ENCODE peak calls at places on chromosomes 16 and 17, in eight cellular contexts. I, V, L, A, Y, C, W and O are unnamed samples.

GRCh38 chr16:9138021-9138680 is 46.7 kb downstream of the HAPSTR1 start:
- DNase-seq in W (no peak), C (peak), I (no peak), A (no peak), V (no peak), Y (no peak), L (peak), O (no peak)

GRCh38 chr16:74842413-74842812 is 67.8 kb upstream of the FA2H start:
- DNase-seq in W (no peak), C (no peak), L (no peak), Y (no peak), A (no peak), V (no peak), I (peak), O (no peak)

GRCh38 chr16:72311426-72311825 is 139.5 kb upstream of the PMFBP1 start:
- DNase-seq in L (no peak), V (no peak), Y (no peak), C (no peak), I (no peak), A (no peak), W (peak), O (no peak)

GRCh38 chr17:16925461-16926060 is 46.4 kb downstream of the TNFRSF13B start:
- DNase-seq in I (peak), L (peak), C (peak), Y (no peak), W (no peak), V (no peak), A (no peak), O (no peak)

GRCh38 chr17:60392845-60393702 is 1.1 kb upstream of the USP32 start:
- DNase-seq in A (peak), I (peak), V (peak), C (peak), L (no peak), W (peak), Y (peak), O (no peak)

GRCh38 chr16:84925092-84925772 is 86.1 kb downstream of the ZDHHC7 start:
- DNase-seq in Y (no peak), I (peak), L (peak), V (no peak), A (peak), W (no peak), C (peak), O (peak)

GRCh38 chr17:7355053-7355452 is at the start of gene TMEM95:
- DNase-seq in Y (no peak), C (no peak), I (no peak), W (no peak), V (no peak), A (no peak), L (no peak), O (no peak)

GRCh38 chr17:17305282-17305801 is 2.2 kb downstream of the NT5M start:
- DNase-seq in I (peak), A (no peak), V (peak), L (peak), W (no peak), Y (no peak), C (no peak), O (peak)

GRCh38 chr16:22757202-22757601 is 56.8 kb upstream of the HS3ST2 start:
- DNase-seq in I (no peak), V (no peak), L (no peak), C (no peak), Y (no peak), A (no peak), W (no peak), O (no peak)

GRCh38 chr16:19005561-19006445 is 22.1 kb downstream of the TMC7 start:
- DNase-seq in Y (peak), I (no peak), W (peak), L (peak), C (no peak), V (no peak), A (peak), O (no peak)

GRCh38 chr17:36777118-36777517 is 160.2 kb upstream of the LHX1 start:
- DNase-seq in Y (no peak), A (peak), W (no peak), V (no peak), L (no peak), I (no peak), C (no peak), O (no peak)

GRCh38 chr17:83198366-83199341 is 119.2 kb downstream of the METRNL start:
- DNase-seq in C (peak), L (peak), A (no peak), Y (no peak), W (no peak), V (no peak), I (no peak), O (no peak)

GRCh38 chr17:1042486-1042885 is 45.6 kb downstream of the TIMM22 start:
- DNase-seq in C (peak), V (no peak), W (no peak), Y (no peak), A (no peak), I (no peak), L (peak), O (no peak)

GRCh38 chr17:77184474-77184873 is 43.7 kb downstream of the SEC14L1 start:
- DNase-seq in A (peak), W (no peak), C (no peak), I (peak), Y (no peak), V (no peak), L (no peak), O (no peak)

GRCh38 chr16:86667035-86667434 is 88.7 kb downstream of the FOXL1 start:
- DNase-seq in I (no peak), C (no peak), V (no peak), A (no peak), L (no peak), Y (no peak), W (no peak), O (no peak)

GRCh38 chr17:59561042-59561441 is 4.4 kb upstream of the DHX40 start:
- DNase-seq in Y (no peak), W (peak), A (peak), L (no peak), V (no peak), C (no peak), I (peak), O (no peak)

GRCh38 chr17:77332034-77332971 is 191.5 kb downstream of the SEC14L1 start:
- DNase-seq in C (peak), L (peak), I (no peak), V (no peak), W (no peak), A (peak), Y (no peak), O (no peak)

GRCh38 chr17:61400058-61400785 is 579 bp downstream of the TBX2 start:
- DNase-seq in C (peak), V (no peak), L (no peak), I (peak), Y (peak), A (peak), W (no peak), O (no peak)

GRCh38 chr16:27798241-27798640 is 248.3 kb downstream of the KATNIP start:
- DNase-seq in C (no peak), I (no peak), A (no peak), Y (no peak), L (no peak), V (no peak), W (no peak), O (no peak)

GRCh38 chr16:83967091-83967490 is 953 bp upstream of the NECAB2 start:
- DNase-seq in W (no peak), C (no peak), Y (no peak), A (no peak), I (no peak), L (no peak), V (no peak), O (no peak)

DNA sequence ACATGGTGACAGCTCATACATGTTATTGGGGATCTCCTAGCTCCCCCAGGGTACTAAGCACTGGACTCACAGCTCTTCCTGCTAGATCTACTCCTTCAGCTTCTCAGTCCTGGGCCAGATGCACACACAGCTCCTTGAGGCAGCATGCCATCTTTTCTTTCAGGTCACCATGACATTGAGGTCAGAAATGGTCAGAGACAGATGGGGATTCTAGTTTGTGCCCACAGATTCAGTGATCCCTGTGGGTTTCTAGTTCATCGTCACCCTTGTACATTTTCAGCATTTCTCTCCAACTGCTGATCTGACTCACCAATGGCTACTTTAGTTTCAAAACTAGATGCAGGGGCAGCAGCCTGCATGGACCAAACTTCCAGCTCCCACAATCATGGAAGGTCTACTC is 560.7 kb upstream of the PSMD7 start:
- DNase-seq in C (no peak), W (no peak), I (no peak), Y (no peak), A (no peak), L (no peak), V (no peak), O (no peak)
- H3K4me3 ChIP-seq in C (no peak), W (no peak), I (no peak), Y (no peak), A (no peak), L (no peak), V (no peak), O (no peak)

GRCh38 chr16:77435240-77435819 is 496 bp upstream of the ADAMTS18 start:
- DNase-seq in L (no peak), C (no peak), Y (no peak), W (no peak), V (no peak), I (no peak), A (no peak), O (no peak)

GRCh38 chr16:77432264-77432663 is 2.6 kb downstream of the ADAMTS18 start:
- DNase-seq in L (no peak), A (no peak), Y (no peak), V (no peak), C (no peak), W (no peak), I (no peak), O (no peak)

GRCh38 chr16:77433146-77433545 is 1.7 kb downstream of the ADAMTS18 start:
- DNase-seq in Y (no peak), C (no peak), I (no peak), W (no peak), L (no peak), V (no peak), A (no peak), O (no peak)

GRCh38 chr16:77434022-77434364 is 841 bp downstream of the ADAMTS18 start:
- DNase-seq in Y (no peak), V (no peak), C (no peak), I (no peak), A (no peak), W (no peak), L (no peak), O (no peak)

GRCh38 chr16:77434365-77435239 is at the start of gene ADAMTS18:
- DNase-seq in V (peak), L (no peak), A (no peak), W (no peak), I (peak), C (no peak), Y (no peak), O (no peak)
- TF ChIP-seq CTCF in V (no peak), L (no peak), A (no peak), W (no peak), I (no peak), C (no peak), Y (no peak), O (no peak)

DNA sequence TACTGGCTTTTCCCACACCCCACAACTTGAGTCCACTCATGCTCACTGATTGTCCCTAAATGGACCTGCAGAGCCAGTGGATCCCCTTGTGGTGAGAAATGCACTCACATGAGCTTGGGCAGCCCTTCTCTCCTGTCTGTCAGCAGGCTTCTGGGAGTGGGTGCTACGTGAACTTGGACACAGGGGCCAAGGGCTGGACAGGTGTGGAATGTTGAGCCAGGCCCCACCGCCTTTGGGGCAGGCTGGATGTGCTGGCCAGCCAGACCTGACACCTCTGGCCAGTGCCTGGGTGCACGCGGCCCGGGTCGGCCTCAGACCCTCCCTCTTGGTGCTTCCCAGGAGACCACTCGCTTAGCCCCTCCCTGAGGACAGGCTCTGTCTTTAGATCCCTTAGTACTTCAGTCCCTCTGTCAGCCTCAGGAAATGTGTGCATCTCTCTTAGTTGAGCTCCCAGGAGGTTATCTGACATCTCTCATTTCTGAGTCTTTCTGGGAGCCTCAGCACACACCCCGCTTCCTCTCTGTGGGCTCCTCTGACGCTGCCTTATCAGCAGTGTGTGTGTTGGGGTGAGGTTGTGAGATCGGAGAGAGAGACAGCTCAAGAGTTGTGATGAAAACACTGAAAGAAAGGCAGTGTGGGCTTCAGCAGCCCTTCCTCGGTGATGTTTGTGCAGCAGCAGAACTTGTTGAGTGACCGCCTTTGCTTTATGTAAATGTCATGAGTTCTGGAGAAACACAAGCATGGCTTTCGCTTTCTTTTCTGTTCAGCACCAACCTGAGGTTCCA is 117.0 kb downstream of the RAB11FIP4 start:
- DNase-seq in Y (no peak), A (no peak), L (peak), V (peak), C (no peak), W (no peak), I (no peak), O (peak)
- H3K4me3 ChIP-seq in Y (no peak), A (no peak), L (peak), V (peak), C (peak), W (no peak), I (no peak), O (peak)

DNA sequence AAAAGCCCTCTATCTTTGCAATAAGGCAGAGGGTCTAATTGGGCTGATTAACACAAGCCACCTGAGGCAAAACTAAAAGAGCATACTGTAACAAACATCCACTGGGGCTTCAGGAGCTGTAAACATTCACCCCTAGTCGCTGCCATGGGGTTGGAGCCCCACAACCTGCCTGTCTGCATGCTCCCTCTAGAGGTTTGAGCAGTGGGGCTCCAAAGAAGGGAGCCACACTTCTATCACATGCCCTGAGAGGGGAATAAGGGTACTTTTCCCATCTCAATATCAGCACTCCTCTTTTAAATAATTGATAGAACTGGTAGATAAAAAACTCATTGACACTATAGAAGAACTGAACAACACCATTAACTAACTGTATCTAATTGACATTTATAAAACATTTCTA is 130.1 kb upstream of the COX10 start:
- DNase-seq in Y (no peak), V (no peak), I (no peak), L (no peak), C (no peak), W (no peak), A (no peak), O (no peak)
- TF ChIP-seq CTCF in Y (no peak), V (peak), I (no peak), L (no peak), C (no peak), W (peak), A (no peak), O (peak)

GRCh38 chr16:50202926-50203624 is 50.0 kb downstream of the TENT4B start:
- DNase-seq in V (no peak), A (peak), W (peak), I (no peak), Y (peak), C (no peak), L (no peak), O (no peak)
- H3K4me3 ChIP-seq in V (no peak), A (no peak), W (peak), I (peak), Y (no peak), C (no peak), L (no peak), O (no peak)

GRCh38 chr16:50323335-50324011 is 45.3 kb downstream of the BRD7 start:
- DNase-seq in I (peak), Y (peak), W (peak), V (no peak), L (peak), A (peak), C (no peak), O (no peak)
- TF ChIP-seq CTCF in I (peak), Y (no peak), W (peak), V (peak), L (no peak), A (peak), C (peak), O (peak)